ENCODE peak calls at places on chromosomes 3 and 15, in six cellular contexts. One of them, this sample, is unnamed.

GRCh38 chr3:129622933-129623332 is 16.5 kb upstream of the PLXND1 start:
- DNase-seq in GM12891: no peak
- DNase-seq in H1: no peak
- DNase-seq in K562: no peak
- DNase-seq in HepG2: no peak
- DNase-seq in GM12878: no peak
- DNase-seq in this sample: no peak

GRCh38 chr15:80778964-80779657 is at the start of gene CEMIP:
- DNase-seq in H1: peak; percentile 50
- DNase-seq in HepG2: peak; percentile 71
- DNase-seq in GM12878: no peak
- DNase-seq in K562: peak; percentile 80
- DNase-seq in GM12891: peak; percentile 76
- DNase-seq in this sample: peak; percentile 40

GRCh38 chr3:153284282-153284938 is 122.4 kb downstream of the RAP2B start:
- DNase-seq in GM12878: peak; percentile 12
- DNase-seq in K562: peak; percentile 35
- DNase-seq in GM12891: no peak
- DNase-seq in H1: no peak
- DNase-seq in HepG2: peak; percentile 10
- DNase-seq in this sample: no peak

GRCh38 chr3:50286322-50287227 is 5.7 kb downstream of the IFRD2 start:
- DNase-seq in GM12878: no peak
- DNase-seq in HepG2: no peak
- DNase-seq in GM12891: no peak
- DNase-seq in H1: no peak
- DNase-seq in K562: no peak
- DNase-seq in this sample: no peak

GRCh38 chr3:122284486-122284885 is 40.6 kb upstream of the CSTA start:
- DNase-seq in H1: no peak
- DNase-seq in HepG2: no peak
- DNase-seq in K562: no peak
- DNase-seq in GM12878: no peak
- DNase-seq in GM12891: no peak
- DNase-seq in this sample: no peak

GRCh38 chr3:122271246-122271898 is 53.7 kb upstream of the CSTA start:
- DNase-seq in GM12878: no peak
- DNase-seq in HepG2: no peak
- DNase-seq in K562: no peak
- DNase-seq in H1: no peak
- DNase-seq in GM12891: no peak
- DNase-seq in this sample: no peak

GRCh38 chr3:107206141-107206540 is 171.1 kb upstream of the CCDC54 start:
- DNase-seq in GM12878: no peak
- DNase-seq in HepG2: peak; percentile 32
- DNase-seq in H1: no peak
- DNase-seq in K562: peak; percentile 40
- DNase-seq in GM12891: peak; percentile 4
- DNase-seq in this sample: no peak

GRCh38 chr3:72343078-72343477 is 505.2 kb downstream of the SHQ1 start:
- DNase-seq in GM12878: no peak
- DNase-seq in H1: no peak
- DNase-seq in K562: no peak
- DNase-seq in HepG2: no peak
- DNase-seq in GM12891: no peak
- DNase-seq in this sample: no peak

GRCh38 chr3:59411176-59411575 is 361.4 kb upstream of the CFAP20DC start:
- DNase-seq in GM12891: no peak
- DNase-seq in H1: no peak
- DNase-seq in K562: no peak
- DNase-seq in GM12878: no peak
- DNase-seq in HepG2: no peak
- DNase-seq in this sample: no peak

GRCh38 chr3:102526865-102527264 is 92.0 kb downstream of the ZPLD1 start:
- DNase-seq in K562: no peak
- DNase-seq in HepG2: no peak
- DNase-seq in GM12878: no peak
- DNase-seq in H1: no peak
- DNase-seq in GM12891: no peak
- DNase-seq in this sample: no peak

GRCh38 chr3:58052373-58053273 is 44.4 kb downstream of the FLNB start:
- DNase-seq in K562: peak; percentile 64
- DNase-seq in HepG2: peak; percentile 83
- DNase-seq in GM12891: no peak
- DNase-seq in GM12878: no peak
- DNase-seq in H1: no peak
- DNase-seq in this sample: no peak

GRCh38 chr3:127406309-127407025 is 118.6 kb upstream of the PRR20G start:
- DNase-seq in GM12891: no peak
- DNase-seq in HepG2: peak; percentile 36
- DNase-seq in H1: no peak
- DNase-seq in GM12878: no peak
- DNase-seq in K562: peak; percentile 67
- DNase-seq in this sample: no peak

GRCh38 chr15:90579213-90579612 is 49.5 kb downstream of the CRTC3 start:
- DNase-seq in H1: no peak
- DNase-seq in HepG2: no peak
- DNase-seq in GM12878: no peak
- DNase-seq in GM12891: no peak
- DNase-seq in K562: no peak
- DNase-seq in this sample: no peak

GRCh38 chr3:23644741-23645140 is 161.0 kb upstream of the UBE2E1 start:
- DNase-seq in GM12891: no peak
- DNase-seq in K562: no peak
- DNase-seq in GM12878: no peak
- DNase-seq in H1: peak; percentile 23
- DNase-seq in HepG2: no peak
- DNase-seq in this sample: no peak

GRCh38 chr3:23444386-23444785 is 241.3 kb downstream of the UBE2E2 start:
- DNase-seq in HepG2: no peak
- DNase-seq in GM12891: no peak
- DNase-seq in K562: no peak
- DNase-seq in H1: no peak
- DNase-seq in GM12878: no peak
- DNase-seq in this sample: no peak

GRCh38 chr15:99909914-99910313 is 176.7 kb upstream of the LYSMD4 start:
- DNase-seq in H1: no peak
- DNase-seq in HepG2: peak; percentile 9
- DNase-seq in GM12878: no peak
- DNase-seq in GM12891: no peak
- DNase-seq in K562: peak; percentile 26
- DNase-seq in this sample: no peak

GRCh38 chr15:82919231-82919886 is 33.2 kb downstream of the HOMER2 start:
- DNase-seq in H1: no peak
- DNase-seq in GM12878: no peak
- DNase-seq in K562: no peak
- DNase-seq in GM12891: no peak
- DNase-seq in HepG2: peak; percentile 96
- DNase-seq in this sample: no peak

GRCh38 chr3:197125601-197126000 is 96.0 kb upstream of the MELTF start:
- DNase-seq in GM12878: no peak
- DNase-seq in HepG2: no peak
- DNase-seq in K562: no peak
- DNase-seq in H1: no peak
- DNase-seq in GM12891: no peak
- DNase-seq in this sample: no peak

GRCh38 chr3:71425491-71426071 is 157.9 kb downstream of the FOXP1 start:
- DNase-seq in GM12878: no peak
- DNase-seq in HepG2: no peak
- DNase-seq in K562: no peak
- DNase-seq in H1: no peak
- DNase-seq in GM12891: no peak
- DNase-seq in this sample: no peak

GRCh38 chr3:131072099-131072559 is 45.5 kb downstream of the NEK11 start:
- DNase-seq in GM12891: no peak
- DNase-seq in GM12878: no peak
- DNase-seq in K562: peak; percentile 57
- DNase-seq in HepG2: no peak
- DNase-seq in H1: no peak
- DNase-seq in this sample: no peak

GRCh38 chr3:140395134-140396075 is 282.5 kb upstream of the TRIM42 start:
- DNase-seq in HepG2: no peak
- DNase-seq in GM12878: no peak
- DNase-seq in H1: no peak
- DNase-seq in K562: no peak
- DNase-seq in GM12891: no peak
- DNase-seq in this sample: no peak

GRCh38 chr3:38005076-38006020 is 14.8 kb downstream of the VILL start:
- DNase-seq in H1: no peak
- DNase-seq in HepG2: peak; percentile 93
- DNase-seq in GM12878: no peak
- DNase-seq in GM12891: no peak
- DNase-seq in K562: no peak
- DNase-seq in this sample: no peak

GRCh38 chr3:36397856-36398255 is 17.6 kb downstream of the STAC start:
- DNase-seq in K562: no peak
- DNase-seq in GM12878: no peak
- DNase-seq in H1: no peak
- DNase-seq in HepG2: no peak
- DNase-seq in GM12891: no peak
- DNase-seq in this sample: no peak

GRCh38 chr3:140421884-140422283 is 256.0 kb upstream of the TRIM42 start:
- DNase-seq in GM12891: no peak
- DNase-seq in H1: no peak
- DNase-seq in K562: no peak
- DNase-seq in GM12878: no peak
- DNase-seq in HepG2: no peak
- DNase-seq in this sample: no peak

GRCh38 chr15:91302588-91303439 is 202.8 kb downstream of the SV2B start:
- DNase-seq in H1: peak; percentile 31
- DNase-seq in GM12878: peak; percentile 17
- DNase-seq in HepG2: peak; percentile 45
- DNase-seq in K562: peak; percentile 71
- DNase-seq in GM12891: peak; percentile 25
- DNase-seq in this sample: peak; percentile 18

GRCh38 chr15:52171807-52172206 is 19.4 kb downstream of the GNB5 start:
- DNase-seq in H1: no peak
- DNase-seq in K562: no peak
- DNase-seq in GM12878: no peak
- DNase-seq in GM12891: no peak
- DNase-seq in HepG2: no peak
- DNase-seq in this sample: no peak

GRCh38 chr15:33580526-33580925 is 269.8 kb downstream of the RYR3 start:
- DNase-seq in H1: no peak
- DNase-seq in GM12891: no peak
- DNase-seq in HepG2: no peak
- DNase-seq in GM12878: no peak
- DNase-seq in K562: no peak
- DNase-seq in this sample: no peak

GRCh38 chr3:69330891-69331400 is 54.9 kb downstream of the FRMD4B start:
- DNase-seq in H1: no peak
- DNase-seq in GM12878: no peak
- DNase-seq in HepG2: no peak
- DNase-seq in GM12891: no peak
- DNase-seq in K562: no peak
- DNase-seq in this sample: no peak

GRCh38 chr3:13539671-13540070 is 9.3 kb upstream of the FBLN2 start:
- DNase-seq in GM12891: no peak
- DNase-seq in HepG2: no peak
- DNase-seq in K562: peak; percentile 43
- DNase-seq in GM12878: no peak
- DNase-seq in H1: no peak
- DNase-seq in this sample: no peak

DNA sequence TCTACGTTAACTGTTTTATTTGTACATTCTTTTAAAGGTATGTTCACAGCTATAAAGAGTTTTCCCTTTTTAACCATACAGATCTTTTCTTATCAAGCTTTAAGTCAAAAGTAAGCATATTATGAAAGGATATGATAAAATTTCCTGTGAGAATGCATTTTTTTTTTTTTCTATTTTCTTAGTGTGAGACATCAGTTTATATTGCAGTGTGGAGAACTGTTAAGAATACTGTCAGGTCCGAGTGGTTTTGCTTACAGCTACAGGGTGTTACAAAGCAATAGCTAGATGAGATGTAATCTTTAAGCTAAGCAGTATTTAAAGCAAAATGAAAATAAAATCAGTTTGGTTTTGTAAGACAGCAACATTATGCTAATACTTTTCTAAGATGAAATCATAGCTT is 133.2 kb downstream of the SLC25A26 start:
- DNase-seq in HepG2: no peak
- DNase-seq in H1: no peak
- DNase-seq in GM12878: no peak
- DNase-seq in K562: no peak
- DNase-seq in GM12891: no peak
- DNase-seq in this sample: no peak
- TF ChIP-seq POLR2A in HepG2: no peak
- TF ChIP-seq POLR2A in H1: no peak
- TF ChIP-seq POLR2A in GM12878: no peak
- TF ChIP-seq POLR2A in K562: no peak
- TF ChIP-seq POLR2A in GM12891: no peak
- TF ChIP-seq POLR2A in this sample: no peak

GRCh38 chr3:185715091-185715490 is 109.8 kb downstream of the IGF2BP2 start:
- DNase-seq in H1: peak; percentile 49
- DNase-seq in HepG2: no peak
- DNase-seq in GM12891: no peak
- DNase-seq in GM12878: no peak
- DNase-seq in K562: no peak
- DNase-seq in this sample: no peak
- TF ChIP-seq POLR2AphosphoS5 in H1: no peak
- TF ChIP-seq POLR2AphosphoS5 in HepG2: no peak
- TF ChIP-seq POLR2AphosphoS5 in GM12891: no peak
- TF ChIP-seq POLR2AphosphoS5 in GM12878: no peak
- TF ChIP-seq POLR2AphosphoS5 in K562: no peak
- TF ChIP-seq POLR2AphosphoS5 in this sample: no peak

GRCh38 chr3:65871305-65872141 is 167.2 kb downstream of the MAGI1 start:
- DNase-seq in GM12878: no peak
- DNase-seq in K562: no peak
- DNase-seq in HepG2: peak; percentile 38
- DNase-seq in GM12891: no peak
- DNase-seq in H1: no peak
- DNase-seq in this sample: no peak
- TF ChIP-seq TAF1 in GM12878: no peak
- TF ChIP-seq TAF1 in K562: no peak
- TF ChIP-seq TAF1 in HepG2: no peak
- TF ChIP-seq TAF1 in GM12891: no peak
- TF ChIP-seq TAF1 in H1: no peak
- TF ChIP-seq TAF1 in this sample: no peak

GRCh38 chr3:12187448-12188327 is 29.0 kb upstream of the TIMP4 start:
- DNase-seq in HepG2: no peak
- DNase-seq in GM12878: peak; percentile 61
- DNase-seq in GM12891: peak; percentile 46
- DNase-seq in K562: no peak
- DNase-seq in H1: no peak
- DNase-seq in this sample: peak; percentile 46

GRCh38 chr3:12186515-12187286 is 28.0 kb upstream of the TIMP4 start:
- DNase-seq in K562: no peak
- DNase-seq in HepG2: no peak
- DNase-seq in GM12878: no peak
- DNase-seq in GM12891: no peak
- DNase-seq in H1: no peak
- DNase-seq in this sample: no peak

GRCh38 chr3:12188681-12189287 is 30.1 kb upstream of the TIMP4 start:
- DNase-seq in GM12891: no peak
- DNase-seq in H1: no peak
- DNase-seq in GM12878: no peak
- DNase-seq in HepG2: no peak
- DNase-seq in K562: no peak
- DNase-seq in this sample: no peak

GRCh38 chr3:12190221-12190807 is 31.6 kb upstream of the TIMP4 start:
- DNase-seq in K562: no peak
- DNase-seq in HepG2: no peak
- DNase-seq in GM12891: no peak
- DNase-seq in H1: no peak
- DNase-seq in GM12878: no peak
- DNase-seq in this sample: no peak

GRCh38 chr3:12188328-12188648 is 29.6 kb upstream of the TIMP4 start:
- DNase-seq in GM12878: no peak
- DNase-seq in HepG2: no peak
- DNase-seq in H1: no peak
- DNase-seq in K562: no peak
- DNase-seq in GM12891: no peak
- DNase-seq in this sample: no peak
- TF ChIP-seq POLR2A in GM12878: no peak
- TF ChIP-seq POLR2A in HepG2: no peak
- TF ChIP-seq POLR2A in H1: no peak
- TF ChIP-seq POLR2A in K562: no peak
- TF ChIP-seq POLR2A in GM12891: no peak
- TF ChIP-seq POLR2A in this sample: no peak

This sample was measured in GM12892.